ENCODE peak calls at places on chromosomes 6 and 20, in ten cellular contexts. Y, A, R, B, V, F, G, Z, T and O are unnamed samples.

GRCh38 chr6:16760536-16761468 is at the start of gene ATXN1:
- DNase-seq in Z (peak), F (peak), A (peak), G (peak), Y (peak), T (peak), B (peak), V (peak), R (peak), O (peak)

GRCh38 chr20:44616604-44616964 is 34.2 kb downstream of the PKIG start:
- DNase-seq in F (no peak), Z (no peak), G (no peak), Y (no peak), R (no peak), V (no peak), T (no peak), B (peak), A (no peak), O (no peak)

GRCh38 chr6:153849072-153849759 is 189.8 kb upstream of the OPRM1 start:
- DNase-seq in A (no peak), R (no peak), F (no peak), G (no peak), Y (no peak), T (no peak), V (no peak), B (no peak), Z (peak), O (no peak)

GRCh38 chr20:63067266-63067635 is 60.5 kb upstream of the BHLHE23 start:
- DNase-seq in A (peak), Y (no peak), T (no peak), V (no peak), Z (no peak), F (peak), G (no peak), B (no peak), R (no peak), O (no peak)

GRCh38 chr6:111679126-111679525 is 73.4 kb upstream of the TRAF3IP2 start:
- DNase-seq in Z (no peak), T (no peak), R (no peak), G (no peak), B (no peak), V (no peak), Y (no peak), F (no peak), A (no peak), O (no peak)

GRCh38 chr6:46606318-46606717 is 46.3 kb downstream of the CYP39A1 start:
- DNase-seq in V (no peak), G (no peak), Z (no peak), B (no peak), R (peak), A (no peak), Y (no peak), T (no peak), F (no peak), O (no peak)

GRCh38 chr6:134379086-134379485 is 61.2 kb upstream of the SGK1 start:
- DNase-seq in G (peak), T (no peak), Y (no peak), R (peak), A (no peak), Z (no peak), F (peak), B (no peak), V (no peak), O (no peak)

GRCh38 chr20:60921021-60921622 is 330.9 kb upstream of the CDH4 start:
- DNase-seq in T (no peak), R (no peak), F (peak), Y (no peak), Z (no peak), G (peak), B (no peak), V (no peak), A (no peak), O (no peak)

GRCh38 chr20:5100684-5101347 is 18.9 kb downstream of the PCNA start:
- DNase-seq in F (peak), A (peak), R (peak), Z (peak), B (peak), Y (peak), G (peak), V (peak), T (peak), O (peak)

GRCh38 chr20:50895111-50895830 is 36.0 kb downstream of the ADNP start:
- DNase-seq in B (no peak), F (no peak), T (no peak), R (peak), Z (no peak), G (no peak), A (no peak), V (no peak), Y (no peak), O (no peak)

GRCh38 chr6:167575201-167575696 is 250.4 kb downstream of the TTLL2 start:
- DNase-seq in V (peak), B (no peak), T (no peak), G (no peak), Z (no peak), F (no peak), R (no peak), A (no peak), Y (no peak), O (no peak)

GRCh38 chr20:48850257-48850656 is 22.5 kb upstream of the PREX1 start:
- DNase-seq in G (no peak), F (no peak), R (no peak), Z (no peak), Y (no peak), B (no peak), T (no peak), A (no peak), V (no peak), O (no peak)

DNA sequence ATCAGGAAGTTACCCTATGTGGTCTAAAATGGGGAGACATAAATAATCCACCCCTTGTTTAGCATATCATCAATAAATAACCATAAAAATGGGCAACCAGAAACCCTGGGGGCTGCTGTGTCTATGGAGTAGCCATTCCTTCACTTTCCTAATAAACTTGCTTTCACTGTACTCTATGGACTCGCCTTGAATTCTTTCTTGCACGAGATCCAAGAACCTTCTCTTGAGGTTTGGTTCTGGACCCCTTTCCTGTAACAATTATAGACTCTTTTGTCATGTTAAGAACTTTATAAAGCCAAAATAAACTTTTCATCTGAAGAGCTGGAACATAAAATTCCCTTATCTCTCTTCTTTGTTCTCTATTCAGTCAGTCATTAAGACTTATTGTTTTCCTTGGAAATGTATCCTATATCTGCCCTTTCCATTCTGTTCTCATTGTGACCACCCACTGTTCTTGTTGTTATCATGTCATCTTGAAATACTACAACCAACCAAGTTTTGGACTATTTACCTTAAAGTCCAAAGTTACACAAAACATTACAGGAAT is 29.3 kb upstream of the ZBTB24 start:
- DNase-seq in Y (no peak), A (no peak), V (no peak), F (no peak), R (no peak), G (no peak), T (no peak), Z (no peak), B (no peak), O (no peak)
- H3K4me3 ChIP-seq in Y (no peak), A (no peak), V (no peak), F (no peak), R (no peak), G (no peak), T (no peak), Z (no peak), B (no peak), O (no peak)

DNA sequence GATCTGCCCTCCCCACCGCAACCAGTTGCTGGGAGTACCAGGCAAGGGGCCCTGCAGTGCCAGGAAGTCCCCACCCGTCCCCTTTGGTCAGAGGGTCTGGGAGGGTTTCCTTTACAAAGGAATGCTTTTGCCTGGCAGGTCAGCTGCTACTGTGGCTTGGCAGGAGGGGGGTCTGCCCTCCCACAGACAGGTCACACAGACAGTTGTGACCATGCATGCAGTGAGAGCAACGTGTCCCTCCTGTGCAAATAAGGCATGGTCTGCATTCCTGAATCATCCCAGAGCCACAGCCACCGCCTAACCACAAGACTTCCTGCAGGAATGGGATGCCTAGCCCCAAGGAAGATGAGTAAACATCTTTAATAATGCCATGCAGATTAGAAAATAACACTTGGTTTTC is 439 bp upstream of the F13A1 start:
- DNase-seq in Z (no peak), R (peak), A (no peak), T (no peak), G (peak), F (no peak), V (no peak), Y (no peak), B (no peak), O (no peak)
- H3K27ac ChIP-seq in Z (no peak), R (no peak), A (no peak), T (no peak), G (no peak), F (no peak), V (no peak), Y (no peak), B (no peak), O (no peak)

DNA sequence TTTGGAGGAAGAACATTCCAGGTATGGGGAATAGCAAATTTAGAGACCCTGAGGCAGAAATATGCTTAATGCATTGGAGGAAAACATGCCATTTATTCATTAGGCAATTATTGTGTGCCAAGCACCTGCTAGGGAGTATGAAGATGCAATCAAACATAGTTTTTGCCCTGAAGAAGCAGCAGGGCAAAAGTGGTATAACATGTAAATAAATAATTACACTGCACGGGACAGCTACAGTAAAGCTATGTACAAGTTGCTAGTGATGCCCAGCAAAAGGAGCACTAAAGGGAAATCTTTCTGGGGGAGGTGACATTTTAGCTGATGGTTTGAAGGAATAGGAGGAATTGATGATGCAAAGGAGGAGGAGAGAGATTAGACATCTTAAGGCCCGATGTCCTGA is 626 bp upstream of the TJAP1 start:
- DNase-seq in Y (no peak), R (no peak), B (no peak), V (no peak), T (no peak), Z (no peak), F (no peak), G (no peak), A (no peak), O (no peak)
- H3K4me3 ChIP-seq in Y (no peak), R (peak), B (peak), V (peak), T (peak), Z (peak), F (peak), G (no peak), A (peak), O (peak)

DNA sequence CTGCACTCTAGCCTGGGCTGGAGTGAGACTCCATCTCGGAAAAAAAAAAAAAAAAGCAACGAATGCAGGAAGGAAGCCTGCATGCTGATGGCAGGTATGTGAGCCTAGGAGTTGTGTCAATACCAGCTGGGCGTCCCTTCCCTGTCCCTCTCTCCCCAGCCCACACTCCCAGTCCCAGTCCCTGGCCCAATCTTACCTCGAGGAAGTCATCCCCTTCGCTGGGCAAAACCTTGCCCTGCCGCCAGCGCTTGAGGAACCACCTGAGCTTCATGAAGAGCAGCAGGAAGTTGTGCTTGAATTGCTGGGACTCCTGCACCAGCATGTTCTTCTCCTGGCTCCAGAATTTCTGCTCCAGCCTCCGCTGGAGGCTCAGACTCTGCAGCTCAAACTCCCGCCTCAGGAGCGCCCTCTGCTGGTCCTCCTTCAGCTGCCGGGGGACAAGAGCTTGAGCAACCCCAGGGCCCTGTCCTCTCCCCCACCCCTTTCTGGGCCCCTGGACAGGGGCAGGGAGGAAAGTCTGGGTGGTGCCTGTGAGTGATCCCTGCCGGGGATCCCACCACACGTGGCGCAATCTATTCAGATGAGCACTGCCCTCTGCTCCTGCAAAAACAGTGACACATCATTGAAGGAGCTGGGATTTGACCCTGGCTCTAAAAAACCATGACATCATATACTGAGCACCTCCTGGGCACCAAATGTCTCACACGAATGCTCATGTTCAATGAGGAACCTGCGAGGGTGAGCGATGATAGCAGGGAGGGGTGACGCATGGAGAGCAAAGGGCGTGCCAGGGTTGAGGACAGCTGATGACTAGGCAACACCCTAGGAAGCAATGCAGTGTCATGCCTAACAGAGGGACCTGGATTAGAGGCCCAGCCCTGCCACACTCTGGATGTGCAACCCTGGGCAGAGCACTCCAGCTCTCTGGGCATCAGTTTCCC is 35.0 kb upstream of the DSN1 start:
- DNase-seq in F (peak), Y (peak), V (peak), B (peak), G (peak), A (peak), Z (peak), R (peak), T (peak), O (peak)
- H3K27ac ChIP-seq in F (no peak), Y (no peak), V (no peak), B (no peak), G (peak), A (no peak), Z (peak), R (peak), T (no peak), O (no peak)